ENCODE peak calls at places on chromosome 9, in seven cellular contexts. O, X, G, A, K, W and N are unnamed samples.
A peak's percentile ranks its signal among the peaks of the same experiment; 100 is the strongest.

GRCh38 chr9:95813923-95814322 is 61.6 kb upstream of the ERCC6L2 start:
- DNase-seq in X (peak; percentile 9), A (no peak), G (no peak), K (no peak), W (no peak), O (no peak), N (no peak)

GRCh38 chr9:82961504-82962125 is 101.3 kb downstream of the RASEF start:
- DNase-seq in O (peak; percentile 42), W (no peak), G (no peak), A (peak; percentile 85), X (peak; percentile 83), K (peak; percentile 87), N (peak; percentile 24)

GRCh38 chr9:90029996-90030395 is 425.2 kb downstream of the GADD45G start:
- DNase-seq in O (no peak), W (no peak), A (no peak), G (no peak), X (no peak), K (no peak), N (no peak)

GRCh38 chr9:130701059-130702022 is 7.8 kb downstream of the EXOSC2 start:
- DNase-seq in W (peak; percentile 78), K (peak; percentile 96), A (peak; percentile 85), X (peak; percentile 90), G (peak; percentile 86), O (peak; percentile 58), N (no peak)

GRCh38 chr9:36207016-36207415 is 16.3 kb downstream of the CLTA start:
- DNase-seq in O (no peak), X (peak; percentile 15), G (no peak), K (peak; percentile 34), W (no peak), A (no peak), N (no peak)

GRCh38 chr9:119611564-119611963 is 242.3 kb upstream of the BRINP1 start:
- DNase-seq in G (no peak), O (no peak), W (no peak), X (no peak), A (no peak), K (no peak), N (no peak)

GRCh38 chr9:297104-297794 is 82.6 kb downstream of the DOCK8 start:
- DNase-seq in K (no peak), W (no peak), X (no peak), O (no peak), A (peak; percentile 29), G (peak; percentile 65), N (peak; percentile 71)

GRCh38 chr9:123727332-123727731 is 202.6 kb downstream of the DENND1A start:
- DNase-seq in X (peak; percentile 23), G (no peak), A (no peak), O (no peak), W (no peak), K (peak; percentile 15), N (no peak)

GRCh38 chr9:136143215-136144001 is 24.7 kb upstream of the TMEM250 start:
- DNase-seq in G (no peak), K (peak; percentile 56), X (peak; percentile 33), W (no peak), O (no peak), A (no peak), N (no peak)

GRCh38 chr9:13279284-13280162 is at the start of gene MPDZ:
- DNase-seq in W (peak; percentile 67), A (peak; percentile 37), O (peak; percentile 66), K (peak; percentile 80), G (peak; percentile 80), X (peak; percentile 82), N (no peak)

GRCh38 chr9:95284152-95284551 is 33.4 kb downstream of the FANCC start:
- DNase-seq in X (no peak), K (peak; percentile 42), W (no peak), O (no peak), G (no peak), A (no peak), N (no peak)

GRCh38 chr9:98256632-98257218 is 1.3 kb upstream of the TBC1D2 start:
- DNase-seq in X (no peak), K (peak; percentile 31), G (no peak), O (no peak), A (no peak), W (peak; percentile 50), N (no peak)

GRCh38 chr9:88736136-88736637 is 201.2 kb downstream of the NXNL2 start:
- DNase-seq in A (no peak), G (no peak), O (no peak), X (no peak), W (no peak), K (no peak), N (no peak)

GRCh38 chr9:134230942-134231325 is 66.6 kb upstream of the RNU6ATAC start:
- DNase-seq in W (no peak), A (no peak), X (no peak), K (peak; percentile 28), O (no peak), G (no peak), N (no peak)

GRCh38 chr9:132673355-132673754 is 3.1 kb downstream of the GTF3C4 start:
- DNase-seq in K (peak; percentile 70), O (no peak), A (no peak), G (no peak), W (no peak), X (peak; percentile 54), N (no peak)

GRCh38 chr9:38680827-38681226 is 39.1 kb downstream of the FAM240B start:
- DNase-seq in K (no peak), O (no peak), W (no peak), X (peak; percentile 6), A (no peak), G (no peak), N (no peak)

GRCh38 chr9:121280715-121281613 is 13.0 kb downstream of the GSN start:
- DNase-seq in O (no peak), A (no peak), X (no peak), K (no peak), G (no peak), W (no peak), N (no peak)

GRCh38 chr9:114790521-114790920 is 15.3 kb downstream of the TNFSF15 start:
- DNase-seq in X (no peak), A (no peak), K (no peak), W (no peak), O (no peak), G (no peak), N (no peak)

GRCh38 chr9:93664549-93665120 is 88.3 kb downstream of the PHF2 start:
- DNase-seq in K (no peak), G (peak; percentile 48), X (no peak), W (no peak), A (peak; percentile 3), O (no peak), N (no peak)

GRCh38 chr9:95511232-95511951 is 5.4 kb downstream of the PTCH1 start:
- DNase-seq in A (peak; percentile 67), K (peak; percentile 67), W (no peak), O (peak; percentile 69), X (peak; percentile 82), G (peak; percentile 79), N (no peak)

GRCh38 chr9:33249087-33249657 is 9.2 kb downstream of the SPINK4 start:
- DNase-seq in O (no peak), W (no peak), G (no peak), X (no peak), K (no peak), A (no peak), N (no peak)

GRCh38 chr9:127955294-127956015 is 17.8 kb upstream of the DPM2 start:
- DNase-seq in O (no peak), G (no peak), K (no peak), A (peak; percentile 93), W (no peak), X (no peak), N (no peak)

GRCh38 chr9:116501871-116502270 is 185.2 kb upstream of the TRIM32 start:
- DNase-seq in X (no peak), O (no peak), A (no peak), W (no peak), G (no peak), K (peak; percentile 53), N (no peak)

GRCh38 chr9:109408759-109409462 is 88.1 kb upstream of the EPB41L4B start:
- DNase-seq in G (no peak), W (no peak), K (no peak), O (no peak), X (no peak), A (no peak), N (no peak)

GRCh38 chr9:136372561-136373299 is 739 bp downstream of the CARD9 start:
- DNase-seq in K (peak; percentile 84), A (peak; percentile 49), O (peak; percentile 52), W (peak; percentile 79), X (peak; percentile 85), G (no peak), N (no peak)

GRCh38 chr9:89394412-89394811 is 76.1 kb downstream of the SECISBP2 start:
- DNase-seq in W (no peak), X (no peak), O (no peak), A (no peak), G (no peak), K (no peak), N (no peak)

GRCh38 chr9:70421272-70422180 is 7.1 kb upstream of the KLF9 start:
- DNase-seq in G (peak; percentile 75), X (peak; percentile 79), O (peak; percentile 57), W (no peak), K (peak; percentile 75), A (no peak), N (no peak)
- H3K4me3 ChIP-seq in G (peak overlapping the region; percentile 54), X (no peak overlapping the region), O (peak overlapping the region; percentile 60), W (peak overlapping the region; percentile 56), K (no peak overlapping the region), A (no peak overlapping the region), N (no peak overlapping the region)

GRCh38 chr9:107043886-107044285 is 180.9 kb downstream of the ZNF462 start:
- DNase-seq in X (no peak), K (peak; percentile 20), G (no peak), W (no peak), A (no peak), O (no peak), N (no peak)
- TF ChIP-seq CTCF in X (no peak), K (peak; percentile 7), G (no peak), W (peak; percentile 39), A (no peak), O (no peak), N (no peak)

GRCh38 chr9:112081918-112082729 is 93.0 kb downstream of the SUSD1 start:
- DNase-seq in W (no peak), X (no peak), K (no peak), G (no peak), A (no peak), O (no peak), N (no peak)

GRCh38 chr9:112080831-112081542 is 94.1 kb downstream of the SUSD1 start:
- DNase-seq in X (no peak), O (no peak), A (no peak), G (no peak), K (no peak), W (no peak), N (no peak)

GRCh38 chr9:112075009-112075378 is 100.1 kb downstream of the SUSD1 start:
- DNase-seq in K (no peak), W (no peak), A (no peak), X (no peak), G (no peak), O (no peak), N (no peak)

GRCh38 chr9:112076814-112077213 is 98.3 kb downstream of the SUSD1 start:
- DNase-seq in O (no peak), K (no peak), W (no peak), X (peak; percentile 34), A (no peak), G (no peak), N (no peak)

GRCh38 chr9:112078432-112078831 is 96.7 kb downstream of the SUSD1 start:
- DNase-seq in O (no peak), W (no peak), K (no peak), X (no peak), A (no peak), G (no peak), N (peak; percentile 70)
- H3K4me3 ChIP-seq in O (no peak overlapping the region), W (no peak overlapping the region), K (no peak overlapping the region), X (no peak overlapping the region), A (no peak overlapping the region), G (no peak overlapping the region), N (no peak overlapping the region)

GRCh38 chr9:129362287-129363098 is 184.4 kb upstream of the IER5L start:
- DNase-seq in G (no peak), A (no peak), W (no peak), K (no peak), O (no peak), X (no peak), N (no peak)
- TF ChIP-seq CTCF in G (no peak), A (no peak), W (no peak), K (peak; percentile 3), O (no peak), X (no peak), N (no peak)